ENCODE peak calls at places on chromosomes 16 and 17, in ten cellular contexts. Z is AG10803, H is kidney, V is sigmoid colon, S is cardiac fibroblast, W is AG04450, I is neural progenitor cell, T is HFF-Myc, K is Peyer's patch, C is bronchial epithelial cell. R is an unnamed sample.

GRCh38 chr17:40224707-40225092 is 5.6 kb downstream of the WIPF2 start:
- DNase-seq in Z (peak; percentile 80), H (no peak), V (no peak), S (peak; percentile 87), W (no peak), I (no peak), T (no peak), K (no peak), C (peak; percentile 22), R (no peak)

GRCh38 chr16:81786321-81786720 is 7.2 kb downstream of the PLCG2 start:
- DNase-seq in Z (peak; percentile 15), H (no peak), V (no peak), S (no peak), W (no peak), I (no peak), T (no peak), K (no peak), C (peak; percentile 84), R (no peak)

GRCh38 chr16:88632587-88632930 is 5.8 kb upstream of the IL17C start:
- DNase-seq in Z (no peak), H (no peak), V (no peak), S (no peak), W (no peak), I (no peak), T (no peak), K (no peak), C (no peak), R (no peak)

GRCh38 chr16:66618588-66618987 is 14.1 kb downstream of the CMTM3 start:
- DNase-seq in Z (peak; percentile 98), H (no peak), V (no peak), S (peak; percentile 84), W (peak; percentile 81), I (no peak), T (peak; percentile 87), K (no peak), C (peak; percentile 97), R (no peak)

GRCh38 chr17:19709841-19710240 is 6.5 kb downstream of the SLC47A2 start:
- DNase-seq in Z (no peak), H (no peak), V (no peak), S (no peak), W (no peak), I (no peak), T (no peak), K (no peak), C (no peak), R (no peak)

GRCh38 chr16:27355610-27356009 is 41.8 kb downstream of the IL4R start:
- DNase-seq in Z (peak; percentile 37), H (no peak), V (peak; percentile 82), S (peak; percentile 53), W (no peak), I (peak; percentile 47), T (no peak), K (no peak), C (peak; percentile 22), R (peak; percentile 47)

GRCh38 chr17:18079543-18079942 is 8.2 kb upstream of the DRG2 start:
- DNase-seq in Z (no peak), H (no peak), V (no peak), S (no peak), W (no peak), I (no peak), T (no peak), K (no peak), C (no peak), R (no peak)

GRCh38 chr17:73311781-73312641 is at the start of gene CDC42EP4:
- DNase-seq in Z (peak; percentile 93), H (peak; percentile 98), V (peak; percentile 99), S (peak; percentile 97), W (no peak), I (peak; percentile 97), T (no peak), K (peak; percentile 98), C (peak; percentile 84), R (peak; percentile 94)

GRCh38 chr17:42529054-42529453 is 7.0 kb upstream of the NAGLU start:
- DNase-seq in Z (no peak), H (no peak), V (no peak), S (no peak), W (no peak), I (no peak), T (no peak), K (no peak), C (no peak), R (no peak)

GRCh38 chr17:42527932-42528331 is 8.1 kb upstream of the NAGLU start:
- DNase-seq in Z (no peak), H (peak; percentile 56), V (peak; percentile 48), S (no peak), W (no peak), I (no peak), T (no peak), K (no peak), C (no peak), R (no peak)

GRCh38 chr17:42535400-42536047 is 517 bp upstream of the NAGLU start:
- DNase-seq in Z (no peak), H (no peak), V (no peak), S (no peak), W (no peak), I (no peak), T (no peak), K (no peak), C (no peak), R (no peak)

GRCh38 chr17:42530952-42531454 is 5.0 kb upstream of the NAGLU start:
- DNase-seq in Z (no peak), H (no peak), V (no peak), S (no peak), W (no peak), I (no peak), T (no peak), K (no peak), C (no peak), R (no peak)

GRCh38 chr17:42531455-42532354 is 4.3 kb upstream of the NAGLU start:
- DNase-seq in Z (peak; percentile 54), H (peak; percentile 89), V (peak; percentile 83), S (peak; percentile 50), W (no peak), I (peak; percentile 87), T (no peak), K (peak; percentile 83), C (peak; percentile 20), R (peak; percentile 79)
- TF ChIP-seq CTCF in Z (peak; percentile 48), H (peak; percentile 43), V (peak; percentile 45), S (peak; percentile 31), W (peak; percentile 36), I (peak; percentile 48), T (no peak), K (no peak), C (peak; percentile 33), R (peak; percentile 37)

GRCh38 chr17:8963665-8964258 is 1.7 kb downstream of the PIK3R5 start:
- DNase-seq in Z (no peak), H (no peak), V (no peak), S (no peak), W (no peak), I (peak; percentile 68), T (no peak), K (no peak), C (no peak), R (no peak)

GRCh38 chr17:8963017-8963416 is 2.5 kb downstream of the PIK3R5 start:
- DNase-seq in Z (no peak), H (no peak), V (no peak), S (no peak), W (no peak), I (no peak), T (no peak), K (no peak), C (no peak), R (no peak)

GRCh38 chr17:8960325-8961144 is 5.0 kb downstream of the PIK3R5 start:
- DNase-seq in Z (no peak), H (no peak), V (no peak), S (no peak), W (no peak), I (no peak), T (no peak), K (no peak), C (no peak), R (peak; percentile 79)

GRCh38 chr17:8959312-8959918 is 6.1 kb downstream of the PIK3R5 start:
- DNase-seq in Z (no peak), H (no peak), V (no peak), S (no peak), W (no peak), I (no peak), T (no peak), K (no peak), C (no peak), R (no peak)

DNA sequence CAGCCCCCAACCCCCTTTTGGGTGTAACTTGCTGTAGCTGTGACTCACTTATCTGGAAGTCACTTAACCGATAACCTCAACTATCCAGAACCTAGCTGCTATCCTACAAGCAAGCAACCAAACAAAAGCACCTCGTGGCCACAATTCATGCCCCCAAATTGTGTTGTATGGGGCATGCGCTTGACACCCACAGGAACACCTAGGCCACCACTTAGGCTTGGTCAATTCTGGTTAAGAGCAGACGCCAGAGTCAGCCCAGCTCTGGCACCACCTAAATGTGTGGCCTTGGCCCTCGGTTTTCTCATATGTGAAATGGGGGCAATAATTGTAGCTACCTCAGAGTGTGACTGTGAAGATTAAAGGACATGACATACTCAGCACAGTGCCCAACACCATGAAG is 3.6 kb downstream of the PIK3R5 start:
- DNase-seq in Z (no peak), H (no peak), V (no peak), S (no peak), W (no peak), I (no peak), T (no peak), K (no peak), C (no peak), R (no peak)
- H3K4me3 ChIP-seq in Z (no peak overlapping the region), H (no peak overlapping the region), V (no peak overlapping the region), S (no peak overlapping the region), W (no peak overlapping the region), I (no peak overlapping the region), T (no peak overlapping the region), K (no peak overlapping the region), C (no peak overlapping the region), R (peak overlapping the region; percentile 57)

GRCh38 chr16:17830651-17831050 is 359.9 kb upstream of the XYLT1 start:
- DNase-seq in Z (peak; percentile 43), H (no peak), V (no peak), S (no peak), W (no peak), I (no peak), T (no peak), K (no peak), C (no peak), R (no peak)

GRCh38 chr16:17829826-17830225 is 359.1 kb upstream of the XYLT1 start:
- DNase-seq in Z (peak; percentile 62), H (no peak), V (no peak), S (no peak), W (no peak), I (no peak), T (no peak), K (no peak), C (no peak), R (no peak)

GRCh38 chr16:17832738-17833137 is 362.0 kb upstream of the XYLT1 start:
- DNase-seq in Z (no peak), H (no peak), V (no peak), S (no peak), W (no peak), I (no peak), T (no peak), K (no peak), C (peak; percentile 6), R (no peak)

GRCh38 chr16:17828012-17828411 is 357.3 kb upstream of the XYLT1 start:
- DNase-seq in Z (peak; percentile 88), H (no peak), V (no peak), S (peak; percentile 41), W (no peak), I (no peak), T (peak; percentile 83), K (no peak), C (no peak), R (no peak)

DNA sequence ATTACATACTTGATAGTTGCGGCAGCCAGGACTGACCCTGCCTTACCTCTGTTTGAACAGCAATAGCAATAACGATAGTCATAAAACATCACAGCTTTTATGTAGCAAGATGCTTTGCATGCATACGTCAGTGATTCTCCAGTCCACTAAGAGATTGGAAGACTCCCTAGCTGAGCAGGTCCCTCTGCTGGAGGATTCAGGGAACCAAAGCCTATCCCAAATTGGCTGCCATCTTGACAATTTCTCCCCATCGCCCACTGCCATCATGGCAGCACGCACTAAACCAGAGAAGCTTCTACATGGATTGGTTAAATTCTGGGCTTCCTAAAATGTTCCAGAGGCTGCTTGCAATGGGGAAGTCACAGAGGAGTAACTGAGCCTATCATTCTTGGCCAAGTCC is 360.6 kb upstream of the XYLT1 start:
- DNase-seq in Z (peak; percentile 22), H (no peak), V (no peak), S (no peak), W (no peak), I (peak; percentile 26), T (no peak), K (no peak), C (no peak), R (no peak)
- TF ChIP-seq CTCF in Z (peak; percentile 34), H (no peak), V (no peak), S (no peak), W (peak; percentile 11), I (peak; percentile 46), T (peak; percentile 34), K (no peak), C (no peak), R (no peak)

DNA sequence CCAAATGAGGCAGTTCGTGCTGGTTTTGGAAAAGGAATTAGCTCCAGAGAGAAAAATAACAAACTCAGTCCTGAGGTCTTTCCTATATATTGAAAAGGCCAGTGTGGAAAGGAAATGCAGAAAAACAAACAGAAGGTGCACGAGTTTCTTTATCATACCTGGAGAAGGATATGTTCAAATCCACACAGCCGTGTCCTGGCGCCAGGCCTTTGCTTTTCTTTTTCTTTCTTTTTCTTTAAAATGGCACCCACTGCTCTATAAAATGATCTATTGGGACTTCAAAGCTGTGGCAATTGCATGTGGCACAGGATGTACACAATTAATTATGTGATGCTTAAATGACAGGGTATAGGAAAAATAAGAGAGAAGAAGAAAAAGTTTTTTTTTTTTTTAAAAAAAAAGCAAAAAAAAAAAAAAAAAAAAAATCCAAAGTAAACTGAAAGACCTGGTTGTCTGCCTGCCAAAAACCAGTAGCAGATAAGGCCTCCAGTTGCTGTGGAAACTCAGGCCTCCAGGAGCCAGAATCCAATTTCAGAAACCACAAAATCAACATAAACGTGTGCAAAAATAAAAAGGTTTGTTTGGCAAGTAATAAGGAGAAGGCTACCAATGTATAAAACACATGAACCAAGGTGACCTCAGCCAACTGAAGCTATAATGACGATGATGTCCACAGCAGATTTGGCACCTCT is 957.6 kb upstream of the SOX9 start:
- DNase-seq in Z (no peak), H (no peak), V (no peak), S (peak; percentile 46), W (no peak), I (no peak), T (no peak), K (no peak), C (peak; percentile 15), R (no peak)
- H3K4me3 ChIP-seq in Z (no peak overlapping the region), H (no peak overlapping the region), V (no peak overlapping the region), S (no peak overlapping the region), W (no peak overlapping the region), I (no peak overlapping the region), T (no peak overlapping the region), K (no peak overlapping the region), C (no peak overlapping the region), R (no peak overlapping the region)

R was measured in GM12865.